ENCODE peak calls at places on chromosome 16, in six cellular contexts. M, V, O, G, I and B are unnamed samples.

GRCh38 chr16:57530531-57531252 is 5.7 kb downstream of the CCDC102A start:
- DNase-seq in V (peak), O (no peak), G (no peak), I (peak), M (no peak), B (no peak)

GRCh38 chr16:275041-275621 is 613 bp downstream of the RGS11 start:
- DNase-seq in G (no peak), V (no peak), O (no peak), I (no peak), M (peak), B (peak)

GRCh38 chr16:14672403-14672971 is 21.6 kb downstream of the PLA2G10 start:
- DNase-seq in V (no peak), O (peak), M (no peak), I (no peak), G (no peak), B (peak)

GRCh38 chr16:57643166-57643813 is 14.9 kb downstream of the ADGRG1 start:
- DNase-seq in M (peak), G (no peak), O (no peak), I (no peak), V (no peak), B (no peak)

GRCh38 chr16:9260665-9261064 is 169.2 kb downstream of the HAPSTR1 start:
- DNase-seq in M (no peak), I (no peak), G (no peak), V (peak), O (no peak), B (peak)

GRCh38 chr16:67393790-67394270 is 532 bp upstream of the TPPP3 start:
- DNase-seq in V (no peak), O (no peak), I (no peak), G (no peak), M (no peak), B (peak)

GRCh38 chr16:715448-716249 is 731 bp downstream of the METRN start:
- DNase-seq in M (peak), I (no peak), V (no peak), O (no peak), G (peak), B (peak)

GRCh38 chr16:14300631-14301149 is 229.6 kb downstream of the MRTFB start:
- DNase-seq in O (peak), V (peak), G (peak), M (peak), I (no peak), B (peak)

GRCh38 chr16:3101018-3101840 is 2.1 kb upstream of the ZSCAN10 start:
- DNase-seq in M (peak), V (no peak), I (no peak), G (no peak), O (peak), B (peak)

GRCh38 chr16:56417138-56417537 is 8.2 kb downstream of the AMFR start:
- DNase-seq in M (no peak), V (no peak), O (no peak), G (no peak), I (no peak), B (no peak)

GRCh38 chr16:55406651-55407050 is 72.3 kb upstream of the MMP2 start:
- DNase-seq in M (no peak), G (no peak), I (no peak), V (no peak), O (no peak), B (no peak)

GRCh38 chr16:82134884-82135283 is 35.1 kb downstream of the MPHOSPH6 start:
- DNase-seq in M (no peak), I (no peak), O (no peak), G (no peak), V (no peak), B (no peak)

GRCh38 chr16:70800798-70801480 is at the start of gene VAC14:
- DNase-seq in I (peak), O (peak), V (peak), M (peak), G (peak), B (peak)

GRCh38 chr16:84397090-84397489 is 28.8 kb downstream of the ATP2C2 start:
- DNase-seq in M (no peak), G (no peak), V (no peak), I (no peak), O (no peak), B (no peak)